ENCODE peak calls at places on chromosome 2, in ten cellular contexts. O is dorsolateral prefrontal cortex; A is germinal center; L is activated CD8-positive, alpha-beta memory T cell treated with anti-CD3 and anti-CD28 coated beads, Interleukin-2, amount 50 U/mL, for 48 hours; B is GM12865; K is activated CD4-positive, alpha-beta T cell treated with anti-CD3 and anti-CD28 coated beads for 1 hour; C is cardiac fibroblast; R is Ammon's horn; Q is stimulated activated CD8-positive, alpha-beta memory T cell treated with anti-CD3 and anti-CD28 coated beads, Interleukin-15, amount 100 ng/mL, for 24 hours; D is GM12892. J is an unnamed sample.
A peak's percentile ranks its signal among the peaks of the same experiment; 100 is the strongest.

GRCh38 chr2:66305714-66306113 is 129.2 kb upstream of the MEIS1 start:
- DNase-seq in O (peak; percentile 49), A (no peak), L (no peak), B (no peak), K (no peak), C (peak; percentile 27), R (peak; percentile 80), Q (no peak), D (no peak), J (peak; percentile 59)

GRCh38 chr2:120287183-120288015 is 34.7 kb downstream of the RALB start:
- DNase-seq in O (no peak), A (no peak), L (no peak), B (peak; percentile 90), K (no peak), C (peak; percentile 86), R (no peak), Q (no peak), D (peak; percentile 46), J (no peak)

GRCh38 chr2:172995323-172996244 is 80.1 kb upstream of the MAP3K20 start:
- DNase-seq in O (no peak), A (no peak), L (no peak), B (no peak), K (no peak), C (peak; percentile 85), R (no peak), Q (no peak), D (no peak), J (peak; percentile 62)

GRCh38 chr2:126586321-126586720 is 69.6 kb upstream of the GYPC start:
- DNase-seq in O (no peak), A (no peak), L (no peak), B (no peak), K (no peak), C (no peak), R (no peak), Q (no peak), D (no peak), J (no peak)

GRCh38 chr2:10864888-10865551 is 46.7 kb upstream of the KCNF1 start:
- DNase-seq in O (no peak), A (peak; percentile 54), L (peak; percentile 59), B (peak; percentile 85), K (no peak), C (no peak), R (no peak), Q (no peak), D (peak; percentile 36), J (no peak)

GRCh38 chr2:206836722-206837121 is 71.3 kb downstream of the FASTKD2 start:
- DNase-seq in O (no peak), A (no peak), L (no peak), B (no peak), K (no peak), C (no peak), R (no peak), Q (no peak), D (no peak), J (no peak)

GRCh38 chr2:903223-903900 is 47.3 kb upstream of the SNTG2 start:
- DNase-seq in O (no peak), A (no peak), L (peak; percentile 13), B (no peak), K (no peak), C (no peak), R (no peak), Q (no peak), D (no peak), J (no peak)

GRCh38 chr2:48250943-48251342 is 279.0 kb upstream of the STON1 start:
- DNase-seq in O (no peak), A (no peak), L (no peak), B (peak; percentile 64), K (no peak), C (peak; percentile 67), R (no peak), Q (no peak), D (no peak), J (no peak)

GRCh38 chr2:232525796-232526195 is at the start of gene CHRND:
- DNase-seq in O (no peak), A (no peak), L (no peak), B (no peak), K (no peak), C (no peak), R (peak; percentile 50), Q (no peak), D (no peak), J (no peak)

GRCh38 chr2:141911485-141912066 is 219.2 kb downstream of the LRP1B start:
- DNase-seq in O (no peak), A (no peak), L (no peak), B (peak; percentile 57), K (no peak), C (peak; percentile 25), R (peak; percentile 4), Q (no peak), D (no peak), J (no peak)

GRCh38 chr2:118012778-118013177 is 1.1 kb downstream of the CCDC93 start:
- DNase-seq in O (no peak), A (no peak), L (no peak), B (no peak), K (no peak), C (peak; percentile 7), R (no peak), Q (no peak), D (no peak), J (no peak)

GRCh38 chr2:74379851-74380789 is at the start of gene DCTN1:
- DNase-seq in O (peak; percentile 74), A (no peak), L (peak; percentile 57), B (peak; percentile 38), K (no peak), C (peak; percentile 72), R (peak; percentile 92), Q (no peak), D (no peak), J (no peak)

GRCh38 chr2:181917378-181917735 is 25.8 kb downstream of the ITPRID2 start:
- DNase-seq in O (no peak), A (no peak), L (no peak), B (no peak), K (no peak), C (no peak), R (no peak), Q (no peak), D (no peak), J (no peak)

J was measured in tibial nerve.